ENCODE peak calls at places on chromosomes 3 and 15, in six cellular contexts. G is CD8-positive, alpha-beta memory T cell; R is pancreas; C is Panc1; Z is breast epithelium; P is stomach. D is an unnamed sample.

GRCh38 chr15:87527416-87527815 is 729.1 kb downstream of the NTRK3 start:
- DNase-seq in G (no peak), R (peak; percentile 22), C (no peak), Z (peak; percentile 20), P (no peak), D (no peak)

GRCh38 chr3:177760803-177761202 is 563.5 kb upstream of the TBL1XR1 start:
- DNase-seq in G (no peak), R (no peak), C (no peak), Z (no peak), P (no peak), D (no peak)

GRCh38 chr3:78912687-78913086 is 855.1 kb downstream of the ROBO1 start:
- DNase-seq in G (no peak), R (no peak), C (no peak), Z (no peak), P (no peak), D (no peak)

GRCh38 chr3:13008114-13008995 is 64.9 kb downstream of the IQSEC1 start:
- DNase-seq in G (no peak), R (no peak), C (no peak), Z (no peak), P (no peak), D (no peak)

GRCh38 chr15:60932051-60932915 is 296.8 kb downstream of the RORA start:
- DNase-seq in G (peak; percentile 5), R (no peak), C (no peak), Z (no peak), P (peak; percentile 59), D (no peak)

GRCh38 chr15:99717129-99718024 is 15.9 kb downstream of the LYSMD4 start:
- DNase-seq in G (no peak), R (no peak), C (no peak), Z (peak; percentile 12), P (no peak), D (no peak)

GRCh38 chr15:31390777-31391486 is 64.3 kb downstream of the KLF13 start:
- DNase-seq in G (no peak), R (no peak), C (no peak), Z (peak; percentile 15), P (no peak), D (no peak)

GRCh38 chr3:128275316-128276150 is 122.3 kb downstream of the EEFSEC start:
- DNase-seq in G (no peak), R (no peak), C (no peak), Z (no peak), P (no peak), D (no peak)

GRCh38 chr15:74642724-74643367 is 27.2 kb downstream of the CLK3 start:
- DNase-seq in G (no peak), R (no peak), C (no peak), Z (no peak), P (peak; percentile 61), D (no peak)

DNA sequence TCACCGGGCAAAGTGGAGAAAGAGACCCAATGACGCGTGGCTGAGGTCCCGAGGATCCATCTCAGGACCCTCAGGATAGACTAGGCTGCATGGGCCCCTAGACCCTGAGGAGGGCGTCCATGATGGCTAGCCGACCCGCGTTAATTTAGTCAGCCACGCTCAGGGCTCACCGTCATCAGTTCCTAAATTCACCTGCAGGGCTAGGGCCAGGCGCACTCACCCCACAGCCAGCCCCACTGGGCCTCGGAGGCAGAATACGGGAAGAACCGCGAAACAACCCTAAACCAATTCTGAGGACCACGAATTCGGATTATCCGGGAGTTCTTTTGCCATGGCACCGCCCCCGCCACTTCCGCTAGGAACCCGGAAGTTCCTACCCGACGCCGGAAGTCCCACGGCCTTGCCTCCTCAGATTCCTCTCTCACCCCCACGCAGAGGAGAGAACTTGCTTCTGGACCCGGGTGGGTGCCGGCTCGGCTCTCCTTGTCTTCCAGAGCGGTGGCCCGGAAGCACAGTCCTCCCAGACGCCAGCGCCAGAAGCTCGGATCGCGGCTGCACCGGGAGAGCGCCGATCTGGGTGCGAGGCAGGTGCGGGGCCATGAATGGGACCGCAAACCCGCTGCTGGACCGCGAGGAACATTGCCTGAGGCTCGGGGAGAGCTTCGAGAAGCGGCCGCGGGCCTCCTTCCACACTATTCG is at the start of the genes EAF1 and METTL6:
- DNase-seq in G (peak; percentile 84), R (peak; percentile 68), C (peak; percentile 20), Z (peak; percentile 62), P (peak; percentile 85), D (peak; percentile 87)
- H3K4me1 ChIP-seq in G (peaks cover 35% of the 10 kb centered on the region), R (no peaks in the 10 kb centered on the region), C (peaks cover 8% of the 10 kb centered on the region), Z (no peaks in the 10 kb centered on the region), P (no peaks in the 10 kb centered on the region), D (peaks cover 7% of the 10 kb centered on the region)

GRCh38 chr3:51619983-51620382 is 51.1 kb upstream of the TEX264 start:
- DNase-seq in G (no peak), R (no peak), C (no peak), Z (no peak), P (no peak), D (no peak)

GRCh38 chr3:51621091-51621892 is 49.8 kb upstream of the TEX264 start:
- DNase-seq in G (no peak), R (no peak), C (no peak), Z (no peak), P (no peak), D (no peak)

GRCh38 chr3:51622868-51623267 is 48.2 kb upstream of the TEX264 start:
- DNase-seq in G (no peak), R (no peak), C (no peak), Z (no peak), P (peak; percentile 37), D (no peak)

GRCh38 chr3:51620543-51620942 is 50.5 kb upstream of the TEX264 start:
- DNase-seq in G (no peak), R (no peak), C (no peak), Z (no peak), P (no peak), D (no peak)

DNA sequence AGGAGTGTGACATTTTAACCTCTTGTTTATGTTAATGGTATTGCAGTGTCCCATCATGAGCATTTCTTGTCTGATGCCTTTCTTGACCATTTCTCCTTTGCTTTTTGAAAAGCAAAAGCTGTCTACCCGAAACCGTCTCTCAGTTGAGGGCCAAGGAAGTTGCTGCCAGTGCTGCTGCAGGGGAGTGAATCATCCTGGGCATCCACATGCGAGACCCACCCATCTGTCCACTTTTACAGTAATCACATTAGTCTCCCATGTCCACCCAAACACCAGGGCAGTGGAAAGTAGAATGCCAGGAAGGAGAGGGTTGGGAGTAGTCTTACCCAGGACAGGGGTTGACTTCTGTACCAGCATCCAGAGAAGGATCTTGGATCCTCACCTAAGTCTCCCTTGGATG is 48.6 kb upstream of the TEX264 start:
- DNase-seq in G (no peak), R (no peak), C (no peak), Z (no peak), P (no peak), D (no peak)
- H3K4me1 ChIP-seq in G (no peaks in the 10 kb centered on the region), R (peaks cover 10% of the 10 kb centered on the region), C (no peaks in the 10 kb centered on the region), Z (no peaks in the 10 kb centered on the region), P (peaks cover 24% of the 10 kb centered on the region), D (no peaks in the 10 kb centered on the region)

DNA sequence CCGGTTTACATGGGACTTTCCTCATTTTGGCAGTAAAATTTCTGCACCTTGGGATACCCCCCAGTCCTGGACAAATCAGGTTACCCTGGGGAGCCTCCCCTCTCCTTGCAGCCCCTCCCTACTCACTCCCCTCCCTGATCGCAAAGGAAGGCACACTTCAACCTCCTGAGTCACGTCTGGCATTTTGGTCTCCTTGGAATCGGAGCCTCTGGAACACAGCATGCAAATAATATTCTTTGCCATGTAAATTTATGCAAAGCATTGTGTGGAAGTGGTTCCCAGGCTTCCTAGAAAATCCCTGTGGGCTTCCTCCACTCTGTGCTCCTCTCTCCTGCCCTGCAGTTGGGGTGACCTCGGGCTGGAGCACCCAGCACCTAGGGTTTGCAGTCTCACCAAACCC is 11.6 kb downstream of the SCN5A start:
- DNase-seq in G (no peak), R (no peak), C (no peak), Z (no peak), P (no peak), D (no peak)
- H3K4me1 ChIP-seq in G (no peaks in the 10 kb centered on the region), R (no peaks in the 10 kb centered on the region), C (no peaks in the 10 kb centered on the region), Z (no peaks in the 10 kb centered on the region), P (no peaks in the 10 kb centered on the region), D (peaks cover 35% of the 10 kb centered on the region)

GRCh38 chr3:187016639-187017345 is 86.5 kb downstream of the ST6GAL1 start:
- DNase-seq in G (no peak), R (no peak), C (no peak), Z (no peak), P (no peak), D (no peak)
- H3K4me1 ChIP-seq in G (peaks cover 58% of the 10 kb centered on the region), R (no peaks in the 10 kb centered on the region), C (no peaks in the 10 kb centered on the region), Z (no peaks in the 10 kb centered on the region), P (peaks cover 8% of the 10 kb centered on the region), D (peaks cover 2% of the 10 kb centered on the region)

DNA sequence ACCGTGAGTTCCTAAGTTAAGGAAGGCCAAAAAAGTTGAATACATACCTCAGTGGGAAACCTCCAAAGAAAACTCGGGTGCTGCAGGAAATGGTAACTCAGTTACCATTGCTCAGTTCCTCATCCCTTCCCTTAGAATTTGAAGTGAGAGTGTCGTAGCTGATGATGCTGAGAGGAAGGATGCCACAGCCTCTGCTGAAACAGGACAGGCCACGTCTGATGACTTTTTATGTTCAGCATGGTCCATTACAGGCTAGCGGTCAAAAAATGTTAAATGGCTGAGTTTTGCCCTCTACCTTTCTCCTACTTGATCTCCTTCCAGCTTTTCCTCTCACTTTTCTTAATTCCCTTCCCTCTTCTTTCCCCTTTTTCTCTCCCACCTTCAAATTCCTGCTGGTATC is 135.5 kb downstream of the GHSR start:
- DNase-seq in G (no peak), R (no peak), C (no peak), Z (no peak), P (no peak), D (no peak)
- H3K4me1 ChIP-seq in G (no peaks in the 10 kb centered on the region), R (no peaks in the 10 kb centered on the region), C (no peaks in the 10 kb centered on the region), Z (peaks cover 3% of the 10 kb centered on the region), P (peaks cover 29% of the 10 kb centered on the region), D (no peaks in the 10 kb centered on the region)

D was measured in H1.